ENCODE peak calls at places on chromosome 9, in four cellular contexts. S is thoracic aorta, T is transverse colon, L is A549. N is an unnamed sample.

GRCh38 chr9:26131891-26132290 is 453.6 kb upstream of the TUSC1 start:
- DNase-seq in L (no peak), S (no peak), T (no peak), N (no peak)

GRCh38 chr9:113592806-113593575 is 129.5 kb downstream of the RGS3 start:
- DNase-seq in L (no peak), T (no peak), S (no peak), N (no peak)

GRCh38 chr9:27088981-27089380 is 20.0 kb upstream of the TEK start:
- DNase-seq in T (no peak), L (no peak), S (no peak), N (no peak)

GRCh38 chr9:127305450-127306226 is 41.1 kb downstream of the GARNL3 start:
- DNase-seq in S (no peak), L (no peak), T (no peak), N (no peak)

GRCh38 chr9:6779417-6780241 is 21.9 kb downstream of the KDM4C start:
- DNase-seq in T (peak; percentile 13), L (no peak), S (no peak), N (peak; percentile 40)

GRCh38 chr9:38405841-38406240 is 13.3 kb downstream of the ALDH1B1 start:
- DNase-seq in T (no peak), S (no peak), L (no peak), N (no peak)

GRCh38 chr9:76353280-76353679 is 40.9 kb downstream of the RFK start:
- DNase-seq in L (no peak), T (no peak), S (no peak), N (no peak)

GRCh38 chr9:129480227-129480626 is 140.7 kb downstream of the C9orf50 start:
- DNase-seq in L (no peak), S (no peak), T (no peak), N (no peak)

GRCh38 chr9:4793412-4794005 is 765 bp downstream of the RCL1 start:
- DNase-seq in S (no peak), L (no peak), T (no peak), N (no peak)

GRCh38 chr9:119307471-119307870 is 61.8 kb downstream of the BRINP1 start:
- DNase-seq in S (no peak), T (no peak), L (no peak), N (no peak)

GRCh38 chr9:77291714-77292113 is 114.4 kb downstream of the VPS13A start:
- DNase-seq in S (no peak), L (peak; percentile 29), T (no peak), N (no peak)

GRCh38 chr9:4117835-4118610 is 181.8 kb downstream of the GLIS3 start:
- DNase-seq in T (peak; percentile 19), L (no peak), S (no peak), N (no peak)

GRCh38 chr9:1722404-1722803 is 292.7 kb upstream of the SMARCA2 start:
- DNase-seq in L (no peak), T (no peak), S (no peak), N (peak; percentile 11)

GRCh38 chr9:81522721-81523551 is 166.4 kb downstream of the TLE1 start:
- DNase-seq in L (peak; percentile 25), S (no peak), T (no peak), N (no peak)

GRCh38 chr9:96513622-96514021 is 63.7 kb downstream of the HABP4 start:
- DNase-seq in S (no peak), T (no peak), L (no peak), N (no peak)

GRCh38 chr9:97979778-97980478 is 3.2 kb upstream of the ANP32B start:
- DNase-seq in L (no peak), S (no peak), T (no peak), N (no peak)
- H3K4me3 ChIP-seq in L (no peak overlapping the region), S (no peak overlapping the region), T (no peak overlapping the region), N (no peak overlapping the region)

DNA sequence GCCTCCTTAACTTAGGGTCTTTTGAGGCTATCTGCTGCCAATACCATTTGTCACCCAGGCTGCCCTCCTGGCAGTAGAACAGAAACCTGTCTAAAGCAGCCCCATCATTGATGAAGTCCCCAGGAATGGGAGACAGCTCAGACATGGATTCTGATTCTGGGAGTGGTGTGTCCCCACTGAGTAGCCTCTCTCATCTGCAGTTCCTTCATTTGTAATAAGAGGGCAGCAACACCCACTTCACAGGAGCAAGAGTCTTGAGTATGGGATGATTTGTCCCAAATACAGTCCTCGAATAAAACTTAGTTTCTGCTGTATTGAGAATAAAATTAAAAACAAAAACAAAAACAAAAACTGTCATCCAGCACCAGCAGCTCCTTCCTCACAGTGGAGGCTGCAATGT is 167.6 kb downstream of the ASTN2 start:
- DNase-seq in S (no peak), T (no peak), L (peak; percentile 28), N (no peak)
- TF ChIP-seq CTCF in S (peak; percentile 17), T (no peak), L (no peak), N (peak; percentile 41)

GRCh38 chr9:33157960-33158359 is 9.2 kb downstream of the B4GALT1 start:
- DNase-seq in S (no peak), T (no peak), L (no peak), N (peak; percentile 66)
- H3K4me1 ChIP-seq in S (peaks cover 84% of the 10 kb centered on the region), T (peaks cover 72% of the 10 kb centered on the region), L (peaks cover 90% of the 10 kb centered on the region), N (peaks cover 84% of the 10 kb centered on the region)

GRCh38 chr9:137070906-137071275 is 534 bp upstream of the SAPCD2 start:
- DNase-seq in T (no peak), L (no peak), S (no peak), N (no peak)

GRCh38 chr9:137069508-137070071 is 767 bp downstream of the SAPCD2 start:
- DNase-seq in L (no peak), T (peak; percentile 14), S (no peak), N (peak; percentile 49)

GRCh38 chr9:137070201-137070905 is at the start of gene SAPCD2:
- DNase-seq in S (peak; percentile 48), T (peak; percentile 90), L (peak; percentile 86), N (peak; percentile 95)

GRCh38 chr9:137067860-137068538 is 2.4 kb downstream of the SAPCD2 start:
- DNase-seq in L (peak; percentile 88), T (peak; percentile 90), S (no peak), N (peak; percentile 88)

GRCh38 chr9:137068539-137069507 is 1.5 kb downstream of the SAPCD2 start:
- DNase-seq in T (peak; percentile 11), S (no peak), L (no peak), N (no peak)
- H3K4me3 ChIP-seq in T (peak overlapping the region; percentile 57), S (no peak overlapping the region), L (peak overlapping the region; percentile 52), N (peak overlapping the region; percentile 80)

GRCh38 chr9:87816041-87816440 is 66.6 kb upstream of the SPATA31E1 start:
- DNase-seq in T (no peak), L (no peak), S (no peak), N (no peak)

GRCh38 chr9:87810008-87810407 is 72.7 kb upstream of the SPATA31E1 start:
- DNase-seq in T (no peak), L (no peak), S (no peak), N (no peak)

GRCh38 chr9:87812375-87813118 is 70.1 kb upstream of the SPATA31E1 start:
- DNase-seq in L (peak; percentile 60), T (no peak), S (no peak), N (no peak)

GRCh38 chr9:87810691-87811178 is 71.9 kb upstream of the SPATA31E1 start:
- DNase-seq in T (no peak), S (no peak), L (no peak), N (no peak)

DNA sequence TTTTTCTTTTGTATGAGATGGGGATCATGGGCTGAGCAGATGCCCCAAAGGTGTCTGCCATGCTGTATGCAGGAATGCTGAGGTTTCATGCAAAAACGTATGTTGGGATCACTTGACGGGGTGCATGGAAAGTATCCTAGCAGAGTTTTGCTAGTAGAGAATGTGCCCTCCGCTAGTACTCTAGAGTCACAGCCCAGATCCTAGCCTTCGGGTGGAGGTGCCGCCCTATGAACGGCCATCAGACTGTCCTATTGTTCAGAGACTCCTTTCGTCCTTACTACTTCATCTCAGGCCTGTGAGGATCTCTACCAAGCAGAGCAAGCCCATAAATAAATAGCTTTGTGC is 69.6 kb upstream of the SPATA31E1 start:
- DNase-seq in L (no peak), T (no peak), S (no peak), N (no peak)
- TF ChIP-seq CTCF in L (no peak), T (no peak), S (no peak), N (no peak)

DNA sequence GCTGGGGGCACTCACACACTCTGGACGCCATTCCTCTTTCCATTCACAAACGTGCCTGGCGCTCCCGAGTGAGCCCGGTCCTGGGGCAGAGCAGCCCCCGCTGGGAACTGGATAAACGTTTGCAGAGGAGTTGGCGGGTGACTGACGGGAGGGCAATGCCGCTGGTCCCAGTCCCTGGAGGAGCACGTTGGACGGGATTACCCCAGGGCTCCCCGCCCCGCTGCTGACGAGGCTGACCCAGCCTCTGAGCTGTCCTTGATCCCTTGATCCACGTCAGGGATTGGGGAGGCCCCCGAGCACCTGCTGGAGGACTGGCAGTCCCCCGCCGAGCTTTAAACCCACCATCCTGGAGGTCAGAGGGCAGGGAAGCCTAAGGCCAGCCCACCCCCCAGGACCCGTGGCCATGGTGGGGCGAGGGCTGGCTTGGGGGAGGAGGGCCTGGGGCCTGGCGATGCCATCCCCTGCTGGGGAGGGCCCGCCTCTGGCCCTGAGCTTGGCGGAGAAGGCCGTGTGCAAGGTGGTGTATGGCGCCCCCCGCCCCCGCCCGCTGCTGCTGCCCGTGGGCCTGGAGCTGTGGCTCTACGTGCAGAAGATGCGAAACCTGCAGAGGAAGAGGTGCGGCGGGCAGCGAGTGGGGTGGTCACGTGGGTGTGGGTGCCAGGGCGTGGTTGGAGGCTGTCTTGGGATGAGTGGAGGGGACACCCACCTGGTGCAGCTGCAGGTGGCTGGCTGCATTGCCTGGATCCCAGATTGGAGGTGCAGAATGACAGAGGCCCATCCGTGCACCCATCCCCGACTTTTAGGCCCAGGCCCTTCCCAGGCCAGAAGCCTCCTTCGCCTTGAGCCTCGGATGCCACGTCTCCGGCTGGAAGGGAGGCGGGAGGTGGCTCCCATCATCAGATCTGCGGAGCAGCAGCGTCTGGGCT is 4.5 kb downstream of the GPSM1 start:
- DNase-seq in L (no peak), S (no peak), T (no peak), N (no peak)
- H3K4me1 ChIP-seq in L (peaks cover 15% of the 10 kb centered on the region), S (peaks cover 24% of the 10 kb centered on the region), T (peaks cover 19% of the 10 kb centered on the region), N (peaks cover 16% of the 10 kb centered on the region)

GRCh38 chr9:33029106-33029788 is 4.2 kb downstream of the DNAJA1 start:
- DNase-seq in T (no peak), L (no peak), S (no peak), N (peak; percentile 40)
- H3K4me3 ChIP-seq in T (no peak overlapping the region), L (peak overlapping the region; percentile 10), S (no peak overlapping the region), N (no peak overlapping the region)

GRCh38 chr9:91978739-91979414 is 28.8 kb upstream of the ROR2 start:
- DNase-seq in S (no peak), T (no peak), L (peak; percentile 46), N (peak; percentile 34)
- TF ChIP-seq CTCF in S (no peak), T (no peak), L (peak; percentile 36), N (no peak)

GRCh38 chr9:137581361-137582285 is 2.9 kb upstream of the DPH7 start:
- DNase-seq in L (no peak), T (no peak), S (no peak), N (no peak)

GRCh38 chr9:137580209-137580957 is 1.7 kb upstream of the DPH7 start:
- DNase-seq in T (no peak), L (no peak), S (no peak), N (no peak)

GRCh38 chr9:137582286-137582860 is 3.6 kb upstream of the DPH7 start:
- DNase-seq in S (no peak), L (no peak), T (no peak), N (peak; percentile 39)

GRCh38 chr9:137579259-137579604 is 507 bp upstream of the DPH7 start:
- DNase-seq in L (no peak), S (no peak), T (no peak), N (no peak)

DNA sequence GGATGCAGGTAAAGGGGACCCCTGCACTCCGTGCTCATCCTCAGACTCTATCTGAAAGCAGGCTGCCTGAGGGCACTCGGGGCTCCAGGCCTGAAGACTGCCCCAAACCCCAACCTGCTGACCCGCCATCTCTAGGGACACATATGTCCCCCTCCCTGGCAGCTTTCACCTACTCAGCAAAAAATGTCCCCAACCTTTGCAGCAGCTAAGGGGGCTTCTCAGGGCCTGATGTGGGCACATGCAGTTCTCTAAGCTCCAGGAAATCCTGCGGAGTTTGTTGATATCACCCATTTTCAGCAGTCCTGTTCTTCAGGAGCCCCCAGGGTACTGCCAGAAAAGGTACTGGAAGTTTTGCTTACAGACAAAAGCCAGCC is 2.2 kb upstream of the DPH7 start:
- DNase-seq in T (no peak), L (no peak), S (no peak), N (no peak)
- H3K4me1 ChIP-seq in T (peaks cover 29% of the 10 kb centered on the region), L (peaks cover 12% of the 10 kb centered on the region), S (peaks cover 26% of the 10 kb centered on the region), N (peaks cover 13% of the 10 kb centered on the region)